ENCODE peak calls at places on chromosomes 12 and 14, in nine cellular contexts. U is MM.1S; O is mammary epithelial cell; Z is fibroblast of lung; J is tibial artery; T is CD4-positive, CD25-positive, alpha-beta regulatory T cell; G is HepG2; Y is GM23248; A is neural progenitor cell. W is an unnamed sample.

GRCh38 chr14:43900173-43900655 is 606.9 kb downstream of the FSCB start:
- DNase-seq in O (no peak), J (no peak), G (peak; percentile 92), T (no peak), Z (no peak), A (no peak), U (peak; percentile 49), Y (no peak), W (no peak)

GRCh38 chr12:460301-461230 is 827 bp downstream of the B4GALNT3 start:
- DNase-seq in Z (no peak), T (peak; percentile 20), G (no peak), Y (peak; percentile 51), O (peak; percentile 14), A (peak; percentile 57), J (peak; percentile 72), U (no peak), W (peak; percentile 47)

GRCh38 chr12:2354151-2354991 is 301.6 kb downstream of the CACNA1C start:
- DNase-seq in U (peak; percentile 10), Z (no peak), A (peak; percentile 64), Y (no peak), G (no peak), T (no peak), J (no peak), O (no peak), W (no peak)

GRCh38 chr12:104958946-104959841 is 1.1 kb upstream of the SLC41A2 start:
- DNase-seq in A (no peak), G (peak; percentile 30), O (peak; percentile 32), U (no peak), Z (peak; percentile 80), Y (peak; percentile 64), J (no peak), T (no peak), W (peak; percentile 70)

GRCh38 chr12:1530592-1531159 is 63.7 kb downstream of the FBXL14 start:
- DNase-seq in J (peak; percentile 35), O (no peak), Z (no peak), G (no peak), U (no peak), Y (peak; percentile 40), A (peak; percentile 60), T (no peak), W (peak; percentile 49)

GRCh38 chr14:68782091-68782981 is 10.5 kb downstream of the ZFP36L1 start:
- DNase-seq in A (no peak), J (no peak), T (peak; percentile 62), U (no peak), Y (no peak), O (no peak), Z (no peak), G (no peak), W (no peak)

GRCh38 chr12:28872654-28873268 is 276.3 kb upstream of the FAR2 start:
- DNase-seq in T (no peak), J (no peak), G (peak; percentile 21), Z (peak; percentile 70), Y (peak; percentile 56), U (peak; percentile 65), O (peak; percentile 78), A (peak; percentile 72), W (peak; percentile 76)

GRCh38 chr12:14521822-14522221 is 45.9 kb downstream of the PLBD1 start:
- DNase-seq in T (no peak), A (no peak), Y (no peak), O (no peak), U (no peak), Z (no peak), G (no peak), J (no peak), W (no peak)

GRCh38 chr14:49946320-49947141 is 53.6 kb downstream of the ARF6 start:
- DNase-seq in O (peak; percentile 72), Y (peak; percentile 80), T (no peak), G (peak; percentile 32), A (no peak), U (no peak), Z (peak; percentile 65), J (peak; percentile 43), W (peak; percentile 71)

GRCh38 chr12:12755923-12756322 is 29.5 kb upstream of the APOLD1 start:
- DNase-seq in T (no peak), Z (no peak), G (no peak), A (no peak), J (no peak), O (no peak), U (no peak), Y (no peak), W (no peak)

GRCh38 chr12:122951979-122952892 is 14.0 kb downstream of the ABCB9 start:
- DNase-seq in T (peak; percentile 58), Z (peak; percentile 75), J (peak; percentile 83), A (peak; percentile 84), G (peak; percentile 59), U (peak; percentile 59), O (peak; percentile 61), Y (peak; percentile 83), W (peak; percentile 89)

GRCh38 chr14:104688505-104688754 is 988 bp upstream of the INF2 start:
- DNase-seq in Y (no peak), J (no peak), O (no peak), T (no peak), Z (no peak), A (no peak), G (no peak), U (no peak), W (no peak)

GRCh38 chr14:104688755-104689619 is at the start of gene INF2:
- DNase-seq in T (peak; percentile 54), Z (peak; percentile 45), A (peak; percentile 80), U (no peak), Y (peak; percentile 86), G (peak; percentile 62), O (peak; percentile 57), J (peak; percentile 81), W (peak; percentile 84)

GRCh38 chr14:104685998-104686610 is 3.3 kb upstream of the INF2 start:
- DNase-seq in O (no peak), U (no peak), A (no peak), G (no peak), Z (no peak), Y (no peak), T (no peak), J (no peak), W (no peak)

GRCh38 chr14:104686624-104687517 is 2.5 kb upstream of the INF2 start:
- DNase-seq in O (no peak), A (peak; percentile 1), T (no peak), J (peak; percentile 65), Y (no peak), U (no peak), Z (no peak), G (no peak), W (no peak)

DNA sequence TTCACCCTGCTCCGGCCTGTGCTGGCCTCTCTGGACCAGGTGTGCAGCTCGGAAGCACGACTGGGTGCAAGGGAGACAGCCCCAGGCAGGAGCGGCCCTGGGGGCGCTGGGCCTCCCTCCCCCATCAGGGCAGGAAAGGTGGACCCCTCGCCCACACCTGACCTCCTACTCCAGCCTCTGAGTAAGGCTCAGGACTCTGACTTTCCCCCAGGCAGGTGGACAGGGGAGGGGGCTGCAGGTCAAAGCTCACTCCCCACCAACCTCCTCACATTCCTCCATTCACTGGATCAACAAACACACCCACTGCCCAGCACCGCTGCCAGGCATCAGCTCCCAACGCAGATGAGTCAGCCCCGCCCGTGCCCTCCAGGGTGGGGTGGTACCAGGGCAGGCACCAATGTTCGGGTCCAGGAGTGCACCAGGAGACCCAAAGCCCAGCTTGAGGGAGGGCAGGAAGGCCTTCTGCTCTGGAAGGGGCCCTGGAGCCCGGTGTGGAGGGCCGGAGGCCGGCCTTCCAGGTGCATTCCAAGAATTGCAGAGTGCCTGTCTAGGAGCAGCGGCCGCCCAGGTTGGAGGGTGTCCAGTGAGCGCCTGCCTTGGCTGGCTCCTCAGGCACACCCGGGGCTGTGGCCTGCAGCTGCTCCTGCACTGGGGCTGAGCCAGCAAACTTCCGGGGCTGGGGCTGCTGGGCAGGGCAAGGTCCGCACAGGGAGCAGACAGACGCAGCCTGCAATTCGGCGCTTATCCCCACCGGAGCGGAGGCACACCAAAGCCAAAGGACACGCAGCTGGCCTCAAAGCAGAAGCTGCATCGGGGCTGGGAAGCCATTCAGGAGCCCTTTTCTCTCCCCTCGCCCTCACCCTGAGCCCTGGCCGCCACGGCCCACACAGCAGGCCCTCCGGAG is 1.6 kb upstream of the INF2 start:
- DNase-seq in Y (peak; percentile 49), U (no peak), Z (peak; percentile 55), T (no peak), O (peak; percentile 86), A (peak; percentile 52), G (peak; percentile 84), J (peak; percentile 94), W (peak; percentile 25)
- H3K4me1 ChIP-seq in Y (peaks cover 17% of the 10 kb centered on the region), U (no peaks in the 10 kb centered on the region), Z (peaks cover 32% of the 10 kb centered on the region), T (peaks cover 68% of the 10 kb centered on the region), O (peaks cover 59% of the 10 kb centered on the region), A (peaks cover 41% of the 10 kb centered on the region), G (peaks cover 77% of the 10 kb centered on the region), J (peaks cover 51% of the 10 kb centered on the region), W (peaks cover 35% of the 10 kb centered on the region)

DNA sequence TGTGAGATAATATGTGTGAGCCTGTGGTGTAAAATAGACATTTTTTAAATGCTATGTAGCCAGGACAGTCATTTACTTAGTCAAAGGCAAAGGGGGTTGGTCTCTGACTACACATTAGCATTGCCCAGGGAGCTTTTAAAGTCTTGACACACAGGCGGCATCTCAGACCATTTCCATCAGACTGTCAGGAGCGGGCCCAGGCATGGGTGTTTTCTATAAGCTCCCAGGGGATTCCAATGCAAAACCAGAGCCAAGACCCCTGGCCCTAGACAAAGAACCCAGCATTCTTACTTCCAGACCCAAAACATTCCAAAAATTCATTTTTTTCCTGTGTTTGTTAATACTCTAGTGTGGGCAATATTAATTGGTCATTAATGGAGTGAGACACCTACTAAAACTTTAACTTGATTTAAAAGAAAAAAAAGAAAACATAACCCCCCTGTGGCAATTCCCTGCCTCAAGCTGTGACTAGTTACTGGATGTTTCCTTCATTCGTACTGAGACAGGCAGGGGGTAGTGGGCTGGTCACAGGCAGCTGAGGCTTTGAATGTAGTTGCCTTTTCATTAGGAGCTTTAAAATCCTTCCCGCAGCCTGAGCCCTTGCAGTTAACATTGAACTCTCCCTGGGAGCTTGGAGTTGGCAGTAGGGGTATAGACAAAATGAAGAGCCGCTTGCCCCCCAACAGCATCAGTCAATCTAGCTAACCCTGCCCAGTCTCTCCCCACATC is 103.7 kb downstream of the CMKLR1 start:
- DNase-seq in U (no peak), J (no peak), O (no peak), G (no peak), Z (no peak), Y (no peak), A (peak; percentile 24), T (no peak), W (no peak)
- H3K4me3 ChIP-seq in U (no peak overlapping the region), J (no peak overlapping the region), O (no peak overlapping the region), G (no peak overlapping the region), Z (no peak overlapping the region), Y (no peak overlapping the region), A (no peak overlapping the region), T (no peak overlapping the region), W (no peak overlapping the region)

DNA sequence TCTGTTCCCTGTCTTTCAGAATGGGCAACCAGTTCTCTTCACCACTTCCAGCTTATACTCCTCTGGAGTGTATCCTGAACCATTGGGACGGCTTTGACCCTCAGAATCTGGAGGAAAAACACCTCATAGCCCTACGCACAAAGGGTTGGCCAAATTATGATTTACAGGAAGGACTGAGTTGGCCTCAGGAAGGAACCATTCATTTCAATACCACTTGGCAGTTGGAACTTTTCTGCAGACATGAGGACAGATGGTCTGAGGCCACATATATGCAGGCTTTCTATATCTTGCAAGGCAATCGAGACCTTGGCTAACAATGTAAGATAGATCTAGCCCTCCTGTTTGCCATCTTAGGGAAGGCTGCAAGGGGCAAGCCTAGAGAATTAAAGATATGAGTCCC is 24.0 kb downstream of the CLECL1 start:
- DNase-seq in A (no peak), Y (no peak), T (no peak), U (no peak), J (no peak), G (no peak), Z (no peak), O (no peak), W (no peak)
- H3K36me3 ChIP-seq in A (no peaks in the 10 kb centered on the region), Y (no peaks in the 10 kb centered on the region), T (no peaks in the 10 kb centered on the region), U (no peaks in the 10 kb centered on the region), J (no peaks in the 10 kb centered on the region), G (no peaks in the 10 kb centered on the region), Z (no peaks in the 10 kb centered on the region), O (no peaks in the 10 kb centered on the region), W (no peaks in the 10 kb centered on the region)

GRCh38 chr12:26940820-26941219 is 2.5 kb downstream of the FGFR1OP2 start:
- DNase-seq in O (no peak), U (peak; percentile 37), J (no peak), A (no peak), Y (peak; percentile 73), G (no peak), Z (peak; percentile 8), T (no peak), W (peak; percentile 36)
- H3K4me1 ChIP-seq in O (peaks cover 10% of the 10 kb centered on the region), U (peaks cover 34% of the 10 kb centered on the region), J (peaks cover 51% of the 10 kb centered on the region), A (peaks cover 25% of the 10 kb centered on the region), Y (peaks cover 45% of the 10 kb centered on the region), G (peaks cover 29% of the 10 kb centered on the region), Z (no peaks in the 10 kb centered on the region), T (peaks cover 69% of the 10 kb centered on the region), W (peaks cover 52% of the 10 kb centered on the region)